ENCODE peak calls at places on chromosomes 1 and 21, in eight cellular contexts. One of them, this sample, is unnamed.

GRCh38 chr1:114482585-114482984 is 28.4 kb downstream of the TRIM33 start:
- DNase-seq in GM12891: peak; percentile 13
- DNase-seq in endothelial cell: no peak
- DNase-seq in tibial nerve: no peak
- DNase-seq in MV-4-11: peak; percentile 93
- DNase-seq in effector memory CD4-positive, alpha-beta T cell: no peak
- DNase-seq in stimulated activated CD8-positive, alpha-beta memory T cell treated with anti-CD3 and anti-CD28 coated beads, Interleukin-4, amount 100 ng/mL, for 1 hour: no peak
- DNase-seq in islet precursor cell: no peak
- DNase-seq in this sample: no peak

GRCh38 chr21:44623575-44623974 is 3.3 kb upstream of the KRTAP10-9 start:
- DNase-seq in GM12891: no peak
- DNase-seq in endothelial cell: no peak
- DNase-seq in tibial nerve: no peak
- DNase-seq in MV-4-11: no peak
- DNase-seq in effector memory CD4-positive, alpha-beta T cell: no peak
- DNase-seq in stimulated activated CD8-positive, alpha-beta memory T cell treated with anti-CD3 and anti-CD28 coated beads, Interleukin-4, amount 100 ng/mL, for 1 hour: no peak
- DNase-seq in islet precursor cell: no peak
- DNase-seq in this sample: no peak

GRCh38 chr1:45348966-45349677 is 8.9 kb upstream of the MUTYH start:
- DNase-seq in GM12891: no peak
- DNase-seq in endothelial cell: no peak
- DNase-seq in tibial nerve: no peak
- DNase-seq in MV-4-11: no peak
- DNase-seq in effector memory CD4-positive, alpha-beta T cell: no peak
- DNase-seq in stimulated activated CD8-positive, alpha-beta memory T cell treated with anti-CD3 and anti-CD28 coated beads, Interleukin-4, amount 100 ng/mL, for 1 hour: no peak
- DNase-seq in islet precursor cell: peak; percentile 68
- DNase-seq in this sample: no peak

GRCh38 chr1:151936653-151937052 is 27.3 kb upstream of the THEM4 start:
- DNase-seq in GM12891: no peak
- DNase-seq in endothelial cell: no peak
- DNase-seq in tibial nerve: no peak
- DNase-seq in MV-4-11: no peak
- DNase-seq in effector memory CD4-positive, alpha-beta T cell: no peak
- DNase-seq in stimulated activated CD8-positive, alpha-beta memory T cell treated with anti-CD3 and anti-CD28 coated beads, Interleukin-4, amount 100 ng/mL, for 1 hour: no peak
- DNase-seq in islet precursor cell: no peak
- DNase-seq in this sample: no peak

GRCh38 chr1:78254517-78254916 is 208.8 kb downstream of the GIPC2 start:
- DNase-seq in GM12891: no peak
- DNase-seq in endothelial cell: no peak
- DNase-seq in tibial nerve: no peak
- DNase-seq in MV-4-11: no peak
- DNase-seq in effector memory CD4-positive, alpha-beta T cell: no peak
- DNase-seq in stimulated activated CD8-positive, alpha-beta memory T cell treated with anti-CD3 and anti-CD28 coated beads, Interleukin-4, amount 100 ng/mL, for 1 hour: no peak
- DNase-seq in islet precursor cell: no peak
- DNase-seq in this sample: peak; percentile 63

GRCh38 chr1:87140831-87141540 is 187.7 kb upstream of the LMO4 start:
- DNase-seq in GM12891: no peak
- DNase-seq in endothelial cell: no peak
- DNase-seq in tibial nerve: no peak
- DNase-seq in MV-4-11: no peak
- DNase-seq in effector memory CD4-positive, alpha-beta T cell: no peak
- DNase-seq in stimulated activated CD8-positive, alpha-beta memory T cell treated with anti-CD3 and anti-CD28 coated beads, Interleukin-4, amount 100 ng/mL, for 1 hour: no peak
- DNase-seq in islet precursor cell: peak; percentile 63
- DNase-seq in this sample: peak; percentile 33

GRCh38 chr1:193036337-193037047 is 22.7 kb downstream of the UCHL5 start:
- DNase-seq in GM12891: no peak
- DNase-seq in endothelial cell: no peak
- DNase-seq in tibial nerve: no peak
- DNase-seq in MV-4-11: no peak
- DNase-seq in effector memory CD4-positive, alpha-beta T cell: no peak
- DNase-seq in stimulated activated CD8-positive, alpha-beta memory T cell treated with anti-CD3 and anti-CD28 coated beads, Interleukin-4, amount 100 ng/mL, for 1 hour: no peak
- DNase-seq in islet precursor cell: no peak
- DNase-seq in this sample: no peak

GRCh38 chr1:71324671-71325297 is 243.9 kb upstream of the ZRANB2 start:
- DNase-seq in GM12891: no peak
- DNase-seq in endothelial cell: no peak
- DNase-seq in tibial nerve: no peak
- DNase-seq in MV-4-11: no peak
- DNase-seq in effector memory CD4-positive, alpha-beta T cell: no peak
- DNase-seq in stimulated activated CD8-positive, alpha-beta memory T cell treated with anti-CD3 and anti-CD28 coated beads, Interleukin-4, amount 100 ng/mL, for 1 hour: no peak
- DNase-seq in islet precursor cell: no peak
- DNase-seq in this sample: no peak

GRCh38 chr1:170581041-170581440 is 49.1 kb downstream of the GORAB start:
- DNase-seq in GM12891: no peak
- DNase-seq in endothelial cell: no peak
- DNase-seq in tibial nerve: no peak
- DNase-seq in MV-4-11: no peak
- DNase-seq in effector memory CD4-positive, alpha-beta T cell: no peak
- DNase-seq in stimulated activated CD8-positive, alpha-beta memory T cell treated with anti-CD3 and anti-CD28 coated beads, Interleukin-4, amount 100 ng/mL, for 1 hour: no peak
- DNase-seq in islet precursor cell: no peak
- DNase-seq in this sample: no peak

GRCh38 chr1:231665046-231665445 is 38.5 kb downstream of the DISC1 start:
- DNase-seq in GM12891: no peak
- DNase-seq in endothelial cell: no peak
- DNase-seq in tibial nerve: no peak
- DNase-seq in MV-4-11: peak; percentile 82
- DNase-seq in effector memory CD4-positive, alpha-beta T cell: no peak
- DNase-seq in stimulated activated CD8-positive, alpha-beta memory T cell treated with anti-CD3 and anti-CD28 coated beads, Interleukin-4, amount 100 ng/mL, for 1 hour: no peak
- DNase-seq in islet precursor cell: no peak
- DNase-seq in this sample: no peak

GRCh38 chr1:30386145-30386926 is 337.0 kb downstream of the MATN1 start:
- DNase-seq in GM12891: no peak
- DNase-seq in endothelial cell: no peak
- DNase-seq in tibial nerve: no peak
- DNase-seq in MV-4-11: no peak
- DNase-seq in effector memory CD4-positive, alpha-beta T cell: no peak
- DNase-seq in stimulated activated CD8-positive, alpha-beta memory T cell treated with anti-CD3 and anti-CD28 coated beads, Interleukin-4, amount 100 ng/mL, for 1 hour: no peak
- DNase-seq in islet precursor cell: peak; percentile 35
- DNase-seq in this sample: no peak

GRCh38 chr1:8431028-8431427 is 113.1 kb downstream of the SLC45A1 start:
- DNase-seq in GM12891: no peak
- DNase-seq in endothelial cell: no peak
- DNase-seq in tibial nerve: no peak
- DNase-seq in MV-4-11: peak; percentile 30
- DNase-seq in effector memory CD4-positive, alpha-beta T cell: no peak
- DNase-seq in stimulated activated CD8-positive, alpha-beta memory T cell treated with anti-CD3 and anti-CD28 coated beads, Interleukin-4, amount 100 ng/mL, for 1 hour: no peak
- DNase-seq in islet precursor cell: no peak
- DNase-seq in this sample: no peak

GRCh38 chr1:202957733-202958543 is at the start of gene ADIPOR1:
- DNase-seq in GM12891: peak; percentile 99
- DNase-seq in endothelial cell: peak; percentile 89
- DNase-seq in tibial nerve: peak; percentile 85
- DNase-seq in MV-4-11: peak; percentile 74
- DNase-seq in effector memory CD4-positive, alpha-beta T cell: peak; percentile 93
- DNase-seq in stimulated activated CD8-positive, alpha-beta memory T cell treated with anti-CD3 and anti-CD28 coated beads, Interleukin-4, amount 100 ng/mL, for 1 hour: peak; percentile 91
- DNase-seq in islet precursor cell: peak; percentile 97
- DNase-seq in this sample: peak; percentile 83

GRCh38 chr1:37673920-37674319 is 18.4 kb upstream of the CDCA8 start:
- DNase-seq in GM12891: no peak
- DNase-seq in endothelial cell: no peak
- DNase-seq in tibial nerve: no peak
- DNase-seq in MV-4-11: peak; percentile 94
- DNase-seq in effector memory CD4-positive, alpha-beta T cell: peak; percentile 68
- DNase-seq in stimulated activated CD8-positive, alpha-beta memory T cell treated with anti-CD3 and anti-CD28 coated beads, Interleukin-4, amount 100 ng/mL, for 1 hour: peak; percentile 24
- DNase-seq in islet precursor cell: no peak
- DNase-seq in this sample: no peak

GRCh38 chr1:69320679-69321310 is 246.9 kb upstream of the LRRC7 start:
- DNase-seq in GM12891: no peak
- DNase-seq in endothelial cell: no peak
- DNase-seq in tibial nerve: no peak
- DNase-seq in MV-4-11: no peak
- DNase-seq in effector memory CD4-positive, alpha-beta T cell: no peak
- DNase-seq in stimulated activated CD8-positive, alpha-beta memory T cell treated with anti-CD3 and anti-CD28 coated beads, Interleukin-4, amount 100 ng/mL, for 1 hour: no peak
- DNase-seq in islet precursor cell: no peak
- DNase-seq in this sample: no peak

GRCh38 chr1:200184196-200184595 is 156.7 kb downstream of the NR5A2 start:
- DNase-seq in GM12891: no peak
- DNase-seq in endothelial cell: no peak
- DNase-seq in tibial nerve: peak; percentile 64
- DNase-seq in MV-4-11: peak; percentile 96
- DNase-seq in effector memory CD4-positive, alpha-beta T cell: no peak
- DNase-seq in stimulated activated CD8-positive, alpha-beta memory T cell treated with anti-CD3 and anti-CD28 coated beads, Interleukin-4, amount 100 ng/mL, for 1 hour: no peak
- DNase-seq in islet precursor cell: no peak
- DNase-seq in this sample: peak; percentile 70

GRCh38 chr1:239982762-239983161 is 108.9 kb upstream of the FMN2 start:
- DNase-seq in GM12891: no peak
- DNase-seq in endothelial cell: no peak
- DNase-seq in tibial nerve: no peak
- DNase-seq in MV-4-11: no peak
- DNase-seq in effector memory CD4-positive, alpha-beta T cell: no peak
- DNase-seq in stimulated activated CD8-positive, alpha-beta memory T cell treated with anti-CD3 and anti-CD28 coated beads, Interleukin-4, amount 100 ng/mL, for 1 hour: no peak
- DNase-seq in islet precursor cell: no peak
- DNase-seq in this sample: no peak

GRCh38 chr1:109371271-109371739 is 26.4 kb downstream of the SORT1 start:
- DNase-seq in GM12891: no peak
- DNase-seq in endothelial cell: no peak
- DNase-seq in tibial nerve: no peak
- DNase-seq in MV-4-11: peak; percentile 71
- DNase-seq in effector memory CD4-positive, alpha-beta T cell: no peak
- DNase-seq in stimulated activated CD8-positive, alpha-beta memory T cell treated with anti-CD3 and anti-CD28 coated beads, Interleukin-4, amount 100 ng/mL, for 1 hour: no peak
- DNase-seq in islet precursor cell: no peak
- DNase-seq in this sample: peak; percentile 73

GRCh38 chr1:12142891-12143630 is 23.7 kb upstream of the TNFRSF1B start:
- DNase-seq in GM12891: no peak
- DNase-seq in endothelial cell: no peak
- DNase-seq in tibial nerve: peak; percentile 48
- DNase-seq in MV-4-11: peak; percentile 87
- DNase-seq in effector memory CD4-positive, alpha-beta T cell: no peak
- DNase-seq in stimulated activated CD8-positive, alpha-beta memory T cell treated with anti-CD3 and anti-CD28 coated beads, Interleukin-4, amount 100 ng/mL, for 1 hour: no peak
- DNase-seq in islet precursor cell: no peak
- DNase-seq in this sample: no peak

GRCh38 chr21:38985423-38986378 is 180.0 kb downstream of the ETS2 start:
- DNase-seq in GM12891: peak; percentile 35
- DNase-seq in endothelial cell: no peak
- DNase-seq in tibial nerve: peak; percentile 68
- DNase-seq in MV-4-11: peak; percentile 97
- DNase-seq in effector memory CD4-positive, alpha-beta T cell: no peak
- DNase-seq in stimulated activated CD8-positive, alpha-beta memory T cell treated with anti-CD3 and anti-CD28 coated beads, Interleukin-4, amount 100 ng/mL, for 1 hour: no peak
- DNase-seq in islet precursor cell: no peak
- DNase-seq in this sample: peak; percentile 84

GRCh38 chr1:182616130-182617074 is 12.2 kb upstream of the RGS16 start:
- DNase-seq in GM12891: peak; percentile 50
- DNase-seq in endothelial cell: no peak
- DNase-seq in tibial nerve: peak; percentile 44
- DNase-seq in MV-4-11: peak; percentile 92
- DNase-seq in effector memory CD4-positive, alpha-beta T cell: peak; percentile 91
- DNase-seq in stimulated activated CD8-positive, alpha-beta memory T cell treated with anti-CD3 and anti-CD28 coated beads, Interleukin-4, amount 100 ng/mL, for 1 hour: peak; percentile 57
- DNase-seq in islet precursor cell: no peak
- DNase-seq in this sample: peak; percentile 95

GRCh38 chr1:22792396-22793171 is 81.9 kb downstream of the EPHB2 start:
- DNase-seq in GM12891: no peak
- DNase-seq in endothelial cell: no peak
- DNase-seq in tibial nerve: no peak
- DNase-seq in MV-4-11: no peak
- DNase-seq in effector memory CD4-positive, alpha-beta T cell: no peak
- DNase-seq in stimulated activated CD8-positive, alpha-beta memory T cell treated with anti-CD3 and anti-CD28 coated beads, Interleukin-4, amount 100 ng/mL, for 1 hour: no peak
- DNase-seq in islet precursor cell: peak; percentile 83
- DNase-seq in this sample: no peak

GRCh38 chr1:94418664-94419655 is 771 bp downstream of the ABCD3 start:
- DNase-seq in GM12891: peak; percentile 20
- DNase-seq in endothelial cell: peak; percentile 29
- DNase-seq in tibial nerve: peak; percentile 19
- DNase-seq in MV-4-11: no peak
- DNase-seq in effector memory CD4-positive, alpha-beta T cell: no peak
- DNase-seq in stimulated activated CD8-positive, alpha-beta memory T cell treated with anti-CD3 and anti-CD28 coated beads, Interleukin-4, amount 100 ng/mL, for 1 hour: no peak
- DNase-seq in islet precursor cell: peak; percentile 68
- DNase-seq in this sample: peak; percentile 42

GRCh38 chr1:29105822-29106221 is 17.9 kb downstream of the TMEM200B start:
- DNase-seq in GM12891: no peak
- DNase-seq in endothelial cell: no peak
- DNase-seq in tibial nerve: no peak
- DNase-seq in MV-4-11: no peak
- DNase-seq in effector memory CD4-positive, alpha-beta T cell: no peak
- DNase-seq in stimulated activated CD8-positive, alpha-beta memory T cell treated with anti-CD3 and anti-CD28 coated beads, Interleukin-4, amount 100 ng/mL, for 1 hour: no peak
- DNase-seq in islet precursor cell: no peak
- DNase-seq in this sample: no peak

GRCh38 chr21:16402752-16403151 is 673.0 kb downstream of the USP25 start:
- DNase-seq in GM12891: no peak
- DNase-seq in endothelial cell: no peak
- DNase-seq in tibial nerve: no peak
- DNase-seq in MV-4-11: no peak
- DNase-seq in effector memory CD4-positive, alpha-beta T cell: no peak
- DNase-seq in stimulated activated CD8-positive, alpha-beta memory T cell treated with anti-CD3 and anti-CD28 coated beads, Interleukin-4, amount 100 ng/mL, for 1 hour: no peak
- DNase-seq in islet precursor cell: no peak
- DNase-seq in this sample: no peak

GRCh38 chr1:68221971-68222355 is 10.4 kb downstream of the WLS start:
- DNase-seq in GM12891: no peak
- DNase-seq in endothelial cell: no peak
- DNase-seq in tibial nerve: no peak
- DNase-seq in MV-4-11: no peak
- DNase-seq in effector memory CD4-positive, alpha-beta T cell: no peak
- DNase-seq in stimulated activated CD8-positive, alpha-beta memory T cell treated with anti-CD3 and anti-CD28 coated beads, Interleukin-4, amount 100 ng/mL, for 1 hour: no peak
- DNase-seq in islet precursor cell: no peak
- DNase-seq in this sample: peak; percentile 55

GRCh38 chr1:37449936-37450335 is 24.4 kb upstream of the ZC3H12A start:
- DNase-seq in GM12891: no peak
- DNase-seq in endothelial cell: no peak
- DNase-seq in tibial nerve: no peak
- DNase-seq in MV-4-11: peak; percentile 81
- DNase-seq in effector memory CD4-positive, alpha-beta T cell: no peak
- DNase-seq in stimulated activated CD8-positive, alpha-beta memory T cell treated with anti-CD3 and anti-CD28 coated beads, Interleukin-4, amount 100 ng/mL, for 1 hour: no peak
- DNase-seq in islet precursor cell: no peak
- DNase-seq in this sample: no peak

GRCh38 chr1:228646717-228647522 is 88.4 kb upstream of the RHOU start:
- DNase-seq in GM12891: peak; percentile 20
- DNase-seq in endothelial cell: no peak
- DNase-seq in tibial nerve: no peak
- DNase-seq in MV-4-11: peak; percentile 71
- DNase-seq in effector memory CD4-positive, alpha-beta T cell: peak; percentile 14
- DNase-seq in stimulated activated CD8-positive, alpha-beta memory T cell treated with anti-CD3 and anti-CD28 coated beads, Interleukin-4, amount 100 ng/mL, for 1 hour: no peak
- DNase-seq in islet precursor cell: peak; percentile 69
- DNase-seq in this sample: peak; percentile 19

GRCh38 chr1:100624886-100625430 is 87.0 kb downstream of the GPR88 start:
- DNase-seq in GM12891: no peak
- DNase-seq in endothelial cell: no peak
- DNase-seq in tibial nerve: no peak
- DNase-seq in MV-4-11: no peak
- DNase-seq in effector memory CD4-positive, alpha-beta T cell: no peak
- DNase-seq in stimulated activated CD8-positive, alpha-beta memory T cell treated with anti-CD3 and anti-CD28 coated beads, Interleukin-4, amount 100 ng/mL, for 1 hour: no peak
- DNase-seq in islet precursor cell: no peak
- DNase-seq in this sample: peak; percentile 50

GRCh38 chr1:42979888-42980800 is 21.5 kb upstream of the SLC2A1 start:
- DNase-seq in GM12891: no peak
- DNase-seq in endothelial cell: no peak
- DNase-seq in tibial nerve: no peak
- DNase-seq in MV-4-11: peak; percentile 85
- DNase-seq in effector memory CD4-positive, alpha-beta T cell: no peak
- DNase-seq in stimulated activated CD8-positive, alpha-beta memory T cell treated with anti-CD3 and anti-CD28 coated beads, Interleukin-4, amount 100 ng/mL, for 1 hour: no peak
- DNase-seq in islet precursor cell: no peak
- DNase-seq in this sample: no peak

GRCh38 chr1:13535227-13535626 is 21.4 kb upstream of the LRRC38 start:
- DNase-seq in GM12891: no peak
- DNase-seq in endothelial cell: no peak
- DNase-seq in tibial nerve: no peak
- DNase-seq in MV-4-11: no peak
- DNase-seq in effector memory CD4-positive, alpha-beta T cell: no peak
- DNase-seq in stimulated activated CD8-positive, alpha-beta memory T cell treated with anti-CD3 and anti-CD28 coated beads, Interleukin-4, amount 100 ng/mL, for 1 hour: no peak
- DNase-seq in islet precursor cell: no peak
- DNase-seq in this sample: no peak

GRCh38 chr1:55053265-55053954 is 14.1 kb downstream of the PCSK9 start:
- DNase-seq in GM12891: no peak
- DNase-seq in endothelial cell: no peak
- DNase-seq in tibial nerve: no peak
- DNase-seq in MV-4-11: no peak
- DNase-seq in effector memory CD4-positive, alpha-beta T cell: no peak
- DNase-seq in stimulated activated CD8-positive, alpha-beta memory T cell treated with anti-CD3 and anti-CD28 coated beads, Interleukin-4, amount 100 ng/mL, for 1 hour: no peak
- DNase-seq in islet precursor cell: peak; percentile 47
- DNase-seq in this sample: no peak

GRCh38 chr1:44571712-44572571 is 102.3 kb downstream of the TMEM53 start:
- DNase-seq in GM12891: peak; percentile 37
- DNase-seq in endothelial cell: no peak
- DNase-seq in tibial nerve: no peak
- DNase-seq in MV-4-11: no peak
- DNase-seq in effector memory CD4-positive, alpha-beta T cell: no peak
- DNase-seq in stimulated activated CD8-positive, alpha-beta memory T cell treated with anti-CD3 and anti-CD28 coated beads, Interleukin-4, amount 100 ng/mL, for 1 hour: no peak
- DNase-seq in islet precursor cell: no peak
- DNase-seq in this sample: no peak

GRCh38 chr1:27724961-27725373 is 794 bp upstream of the FAM76A start:
- DNase-seq in GM12891: no peak
- DNase-seq in endothelial cell: no peak
- DNase-seq in tibial nerve: no peak
- DNase-seq in MV-4-11: no peak
- DNase-seq in effector memory CD4-positive, alpha-beta T cell: no peak
- DNase-seq in stimulated activated CD8-positive, alpha-beta memory T cell treated with anti-CD3 and anti-CD28 coated beads, Interleukin-4, amount 100 ng/mL, for 1 hour: no peak
- DNase-seq in islet precursor cell: no peak
- DNase-seq in this sample: no peak

This sample was measured in astrocyte of the spinal cord.